ENCODE peak calls at places on chromosomes 5 and 9, in eight cellular contexts. O is fibroblast of lung, F is mammary epithelial cell, Y is A549, D is psoas muscle, I is H1, K is heart right ventricle, C is Peyer's patch. Z is an unnamed sample.

GRCh38 chr5:60843693-60844428 is at the start of gene ELOVL7:
- DNase-seq in O (peak), F (peak), Y (peak), D (peak), I (peak), K (peak), C (no peak), Z (no peak)

GRCh38 chr5:122228728-122229392 is 83.2 kb upstream of the SNCAIP start:
- DNase-seq in O (no peak), F (no peak), Y (no peak), D (no peak), I (no peak), K (no peak), C (no peak), Z (no peak)

GRCh38 chr9:130539473-130540223 is 39.7 kb upstream of the FUBP3 start:
- DNase-seq in O (peak), F (peak), Y (peak), D (peak), I (no peak), K (no peak), C (no peak), Z (no peak)

GRCh38 chr9:137305060-137305787 is 3.2 kb upstream of the NRARP start:
- DNase-seq in O (peak), F (peak), Y (peak), D (peak), I (peak), K (peak), C (peak), Z (no peak)

GRCh38 chr5:169350759-169351240 is 49.9 kb upstream of the SLIT3 start:
- DNase-seq in O (peak), F (peak), Y (peak), D (peak), I (no peak), K (peak), C (no peak), Z (peak)

GRCh38 chr5:132180134-132180745 is 47.4 kb downstream of the P4HA2 start:
- DNase-seq in O (peak), F (peak), Y (peak), D (no peak), I (no peak), K (peak), C (no peak), Z (no peak)

GRCh38 chr9:126526218-126527108 is 87.3 kb upstream of the LMX1B start:
- DNase-seq in O (no peak), F (no peak), Y (no peak), D (no peak), I (no peak), K (no peak), C (no peak), Z (no peak)

GRCh38 chr5:74206571-74207550 is 433.7 kb downstream of the ENC1 start:
- DNase-seq in O (peak), F (peak), Y (no peak), D (peak), I (no peak), K (peak), C (no peak), Z (no peak)

GRCh38 chr5:169650701-169651331 is 13.7 kb downstream of the DOCK2 start:
- DNase-seq in O (peak), F (peak), Y (peak), D (no peak), I (no peak), K (no peak), C (no peak), Z (no peak)

GRCh38 chr5:139022528-139022927 is 147.4 kb upstream of the LRRTM2 start:
- DNase-seq in O (no peak), F (peak), Y (no peak), D (peak), I (no peak), K (no peak), C (no peak), Z (no peak)

GRCh38 chr5:7321724-7322123 is 74.2 kb upstream of the ADCY2 start:
- DNase-seq in O (peak), F (no peak), Y (no peak), D (no peak), I (no peak), K (no peak), C (no peak), Z (no peak)

GRCh38 chr9:35664531-35665470 is at the start of gene ARHGEF39:
- DNase-seq in O (peak), F (peak), Y (peak), D (peak), I (peak), K (peak), C (peak), Z (no peak)

GRCh38 chr9:71783120-71783523 is 14.8 kb upstream of the CEMIP2 start:
- DNase-seq in O (no peak), F (peak), Y (peak), D (no peak), I (no peak), K (peak), C (peak), Z (no peak)

GRCh38 chr5:93192107-93192506 is 388.9 kb downstream of the NR2F1-AS1 start:
- DNase-seq in O (peak), F (peak), Y (peak), D (no peak), I (no peak), K (no peak), C (no peak), Z (no peak)

GRCh38 chr9:95981741-95982390 is 106.4 kb downstream of the ERCC6L2 start:
- DNase-seq in O (no peak), F (no peak), Y (no peak), D (no peak), I (no peak), K (no peak), C (no peak), Z (no peak)

GRCh38 chr9:134570151-134570621 is 71.4 kb upstream of the COL5A1 start:
- DNase-seq in O (no peak), F (no peak), Y (no peak), D (no peak), I (peak), K (peak), C (no peak), Z (peak)

DNA sequence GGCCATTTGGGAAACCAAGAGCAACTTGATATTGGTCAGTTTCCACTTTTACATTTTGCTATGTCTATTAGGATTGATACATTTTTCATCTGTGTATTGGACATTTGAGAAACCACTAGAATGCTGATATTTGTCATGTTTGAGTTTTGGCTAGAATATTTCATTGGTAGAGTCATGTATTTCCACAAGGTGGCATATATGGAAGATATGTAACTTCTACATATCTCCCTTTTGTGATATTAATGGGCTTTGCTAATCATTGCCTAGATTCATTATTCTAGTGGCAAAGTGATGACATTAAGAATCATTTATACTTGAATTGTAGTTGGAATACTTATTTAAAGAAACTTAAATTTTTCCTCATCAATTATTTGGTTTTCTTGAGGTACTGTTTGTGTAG is 692.9 kb upstream of the EDIL3 start:
- DNase-seq in O (no peak), F (no peak), Y (no peak), D (no peak), I (no peak), K (no peak), C (no peak), Z (no peak)
- H3K4me3 ChIP-seq in O (no peak), F (no peak), Y (no peak), D (no peak), I (no peak), K (no peak), C (no peak), Z (no peak)

GRCh38 chr5:56467176-56467717 is 234.1 kb upstream of the ANKRD55 start:
- DNase-seq in O (no peak), F (peak), Y (no peak), D (no peak), I (no peak), K (no peak), C (no peak), Z (no peak)

GRCh38 chr5:56466136-56466816 is 233.1 kb upstream of the ANKRD55 start:
- DNase-seq in O (no peak), F (no peak), Y (no peak), D (no peak), I (no peak), K (no peak), C (no peak), Z (no peak)

GRCh38 chr5:56470007-56470406 is 236.9 kb upstream of the ANKRD55 start:
- DNase-seq in O (no peak), F (no peak), Y (no peak), D (no peak), I (no peak), K (no peak), C (no peak), Z (no peak)

GRCh38 chr5:56465757-56466127 is 232.6 kb upstream of the ANKRD55 start:
- DNase-seq in O (no peak), F (no peak), Y (no peak), D (no peak), I (no peak), K (no peak), C (no peak), Z (no peak)

DNA sequence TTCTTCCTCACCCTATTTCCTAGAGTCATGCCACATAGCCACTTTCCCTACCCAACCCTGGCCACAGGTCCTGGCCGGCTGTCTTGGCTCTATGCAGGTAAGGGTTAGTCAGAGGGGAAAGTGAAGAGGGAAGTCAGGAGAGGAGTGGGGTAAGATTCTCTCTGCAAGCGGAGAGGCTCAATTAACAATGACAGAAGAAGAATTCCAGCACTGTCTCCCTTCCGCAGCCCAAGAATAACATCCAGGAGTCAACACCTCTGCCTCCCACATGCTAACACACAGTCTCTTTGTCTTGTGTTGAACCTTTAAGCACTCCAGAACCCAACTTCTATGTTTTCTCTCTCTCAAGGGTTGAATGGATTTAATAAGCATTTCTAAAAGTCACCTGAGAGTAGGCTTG is 235.1 kb upstream of the ANKRD55 start:
- DNase-seq in O (no peak), F (peak), Y (no peak), D (no peak), I (no peak), K (no peak), C (no peak), Z (no peak)
- TF ChIP-seq CTCF in O (no peak), F (no peak), Y (no peak), D (no peak), I (no peak), K (no peak), C (no peak), Z (no peak)

DNA sequence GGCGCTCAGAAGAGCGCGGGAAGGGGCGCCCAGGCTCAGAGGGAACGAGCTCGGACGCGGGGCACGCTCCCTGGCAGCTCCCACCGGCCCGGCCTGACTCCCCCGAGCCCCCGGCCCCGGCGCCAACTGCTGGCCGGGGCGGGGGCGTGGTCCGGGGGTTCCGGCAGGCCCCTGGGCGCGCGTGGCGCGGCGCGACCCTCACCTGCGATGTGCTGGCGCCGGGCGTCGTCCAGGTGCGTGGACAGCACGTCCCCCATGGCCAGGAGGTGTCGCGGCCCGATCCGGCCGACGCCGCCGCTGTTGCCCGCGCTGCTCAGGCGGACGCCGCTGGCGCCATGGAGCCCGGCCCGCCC is 43.5 kb upstream of the STXBP1 start:
- DNase-seq in O (no peak), F (no peak), Y (no peak), D (no peak), I (no peak), K (no peak), C (no peak), Z (no peak)
- H3K27ac ChIP-seq in O (peak), F (peak), Y (peak), D (peak), I (peak), K (peak), C (peak), Z (peak)

GRCh38 chr9:36837431-36838405 is 196.3 kb downstream of the PAX5 start:
- DNase-seq in O (no peak), F (no peak), Y (no peak), D (no peak), I (no peak), K (no peak), C (no peak), Z (no peak)
- H3K4me3 ChIP-seq in O (no peak), F (no peak), Y (no peak), D (no peak), I (no peak), K (no peak), C (no peak), Z (no peak)

GRCh38 chr5:171610053-171610452 is 175.6 kb upstream of the SMIM23 start:
- DNase-seq in O (no peak), F (no peak), Y (no peak), D (no peak), I (no peak), K (no peak), C (no peak), Z (no peak)

GRCh38 chr5:171607863-171608262 is 177.8 kb upstream of the SMIM23 start:
- DNase-seq in O (no peak), F (no peak), Y (no peak), D (no peak), I (no peak), K (no peak), C (no peak), Z (no peak)

GRCh38 chr5:171604195-171604594 is 181.4 kb upstream of the SMIM23 start:
- DNase-seq in O (no peak), F (no peak), Y (no peak), D (no peak), I (no peak), K (no peak), C (no peak), Z (no peak)

GRCh38 chr5:171610686-171611085 is 174.9 kb upstream of the SMIM23 start:
- DNase-seq in O (no peak), F (no peak), Y (no peak), D (no peak), I (no peak), K (no peak), C (no peak), Z (peak)

GRCh38 chr5:171606414-171607024 is 179.1 kb upstream of the SMIM23 start:
- DNase-seq in O (no peak), F (no peak), Y (peak), D (no peak), I (no peak), K (no peak), C (no peak), Z (no peak)
- TF ChIP-seq CTCF in O (peak), F (peak), Y (peak), D (no peak), I (peak), K (peak), C (peak), Z (no peak)

Z was measured in coronary artery.